ENCODE peak calls at places on chromosome 4, in six cellular contexts. One of them, this sample, is unnamed.
A peak's percentile ranks its signal among the peaks of the same experiment; 100 is the strongest.

GRCh38 chr4:23967281-23967680 is 77.4 kb upstream of the PPARGC1A start:
- DNase-seq in psoas muscle: no peak
- DNase-seq in esophagus squamous epithelium: no peak
- DNase-seq in CD8-positive, alpha-beta T cell: no peak
- DNase-seq in spleen: no peak
- DNase-seq in ascending aorta: no peak
- DNase-seq in this sample: no peak

GRCh38 chr4:15088394-15089041 is 86.2 kb downstream of the CPEB2 start:
- DNase-seq in CD8-positive, alpha-beta T cell: no peak
- DNase-seq in psoas muscle: no peak
- DNase-seq in esophagus squamous epithelium: no peak
- DNase-seq in spleen: no peak
- DNase-seq in ascending aorta: no peak
- DNase-seq in this sample: no peak

GRCh38 chr4:83535945-83536648 is at the start of gene GPAT3:
- DNase-seq in CD8-positive, alpha-beta T cell: peak; percentile 65
- DNase-seq in spleen: peak; percentile 93
- DNase-seq in esophagus squamous epithelium: no peak
- DNase-seq in ascending aorta: peak; percentile 90
- DNase-seq in psoas muscle: peak; percentile 96
- DNase-seq in this sample: peak; percentile 91

GRCh38 chr4:174629265-174629664 is 107.0 kb upstream of the HPGD start:
- DNase-seq in esophagus squamous epithelium: no peak
- DNase-seq in psoas muscle: no peak
- DNase-seq in CD8-positive, alpha-beta T cell: no peak
- DNase-seq in ascending aorta: no peak
- DNase-seq in spleen: no peak
- DNase-seq in this sample: no peak

GRCh38 chr4:78482281-78482680 is 69.3 kb upstream of the ANXA3 start:
- DNase-seq in psoas muscle: no peak
- DNase-seq in CD8-positive, alpha-beta T cell: no peak
- DNase-seq in spleen: no peak
- DNase-seq in ascending aorta: no peak
- DNase-seq in esophagus squamous epithelium: no peak
- DNase-seq in this sample: no peak

GRCh38 chr4:39036172-39036571 is 4.0 kb upstream of the TMEM156 start:
- DNase-seq in esophagus squamous epithelium: no peak
- DNase-seq in spleen: no peak
- DNase-seq in CD8-positive, alpha-beta T cell: no peak
- DNase-seq in psoas muscle: no peak
- DNase-seq in ascending aorta: no peak
- DNase-seq in this sample: no peak

GRCh38 chr4:4334798-4335520 is 44.9 kb downstream of the ZBTB49 start:
- DNase-seq in spleen: peak; percentile 91
- DNase-seq in ascending aorta: no peak
- DNase-seq in esophagus squamous epithelium: no peak
- DNase-seq in CD8-positive, alpha-beta T cell: peak; percentile 74
- DNase-seq in psoas muscle: peak; percentile 73
- DNase-seq in this sample: peak; percentile 77

GRCh38 chr4:158018090-158018808 is 154.6 kb downstream of the GASK1B start:
- DNase-seq in spleen: no peak
- DNase-seq in CD8-positive, alpha-beta T cell: no peak
- DNase-seq in psoas muscle: no peak
- DNase-seq in ascending aorta: no peak
- DNase-seq in esophagus squamous epithelium: no peak
- DNase-seq in this sample: no peak

GRCh38 chr4:6647169-6647568 is 6.7 kb downstream of the MRFAP1 start:
- DNase-seq in esophagus squamous epithelium: no peak
- DNase-seq in ascending aorta: peak; percentile 31
- DNase-seq in spleen: no peak
- DNase-seq in CD8-positive, alpha-beta T cell: no peak
- DNase-seq in psoas muscle: no peak
- DNase-seq in this sample: no peak

GRCh38 chr4:48268956-48269860 is at the start of gene TEC:
- DNase-seq in ascending aorta: peak; percentile 74
- DNase-seq in psoas muscle: peak; percentile 70
- DNase-seq in spleen: no peak
- DNase-seq in esophagus squamous epithelium: peak; percentile 10
- DNase-seq in CD8-positive, alpha-beta T cell: peak; percentile 39
- DNase-seq in this sample: peak; percentile 84

GRCh38 chr4:102580463-102580842 is 79.3 kb downstream of the NFKB1 start:
- DNase-seq in psoas muscle: no peak
- DNase-seq in esophagus squamous epithelium: no peak
- DNase-seq in ascending aorta: no peak
- DNase-seq in CD8-positive, alpha-beta T cell: no peak
- DNase-seq in spleen: no peak
- DNase-seq in this sample: no peak

GRCh38 chr4:102575369-102576129 is 74.4 kb downstream of the NFKB1 start:
- DNase-seq in spleen: no peak
- DNase-seq in psoas muscle: no peak
- DNase-seq in CD8-positive, alpha-beta T cell: no peak
- DNase-seq in ascending aorta: no peak
- DNase-seq in esophagus squamous epithelium: no peak
- DNase-seq in this sample: no peak

GRCh38 chr4:102578270-102578669 is 77.1 kb downstream of the NFKB1 start:
- DNase-seq in esophagus squamous epithelium: no peak
- DNase-seq in CD8-positive, alpha-beta T cell: no peak
- DNase-seq in spleen: no peak
- DNase-seq in ascending aorta: no peak
- DNase-seq in psoas muscle: no peak
- DNase-seq in this sample: no peak

GRCh38 chr4:102579794-102580462 is 78.8 kb downstream of the NFKB1 start:
- DNase-seq in psoas muscle: no peak
- DNase-seq in esophagus squamous epithelium: no peak
- DNase-seq in CD8-positive, alpha-beta T cell: no peak
- DNase-seq in spleen: no peak
- DNase-seq in ascending aorta: no peak
- DNase-seq in this sample: no peak

DNA sequence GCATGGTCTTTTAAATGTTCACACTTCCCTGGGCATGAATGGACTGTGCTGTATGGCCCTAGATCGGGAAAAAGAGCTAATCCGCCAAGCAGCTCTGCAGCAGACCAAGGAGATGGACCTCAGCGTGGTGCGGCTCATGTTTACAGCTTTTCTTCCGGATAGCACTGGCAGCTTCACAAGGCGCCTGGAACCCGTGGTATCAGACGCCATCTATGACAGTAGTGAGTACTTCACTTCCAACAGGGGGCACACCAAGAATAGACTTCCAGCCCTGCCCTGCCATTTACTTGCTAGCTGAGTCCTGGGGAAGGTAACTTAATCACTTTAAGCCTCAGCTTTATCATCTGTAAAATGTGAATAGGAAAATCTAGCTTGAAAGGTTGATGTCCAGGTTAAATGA is 77.7 kb downstream of the NFKB1 start:
- DNase-seq in spleen: no peak
- DNase-seq in CD8-positive, alpha-beta T cell: no peak
- DNase-seq in esophagus squamous epithelium: no peak
- DNase-seq in psoas muscle: no peak
- DNase-seq in ascending aorta: no peak
- DNase-seq in this sample: no peak
- TF ChIP-seq CTCF in spleen: no peak
- TF ChIP-seq CTCF in CD8-positive, alpha-beta T cell: no peak
- TF ChIP-seq CTCF in esophagus squamous epithelium: no peak
- TF ChIP-seq CTCF in psoas muscle: no peak
- TF ChIP-seq CTCF in ascending aorta: no peak
- TF ChIP-seq CTCF in this sample: no peak

DNA sequence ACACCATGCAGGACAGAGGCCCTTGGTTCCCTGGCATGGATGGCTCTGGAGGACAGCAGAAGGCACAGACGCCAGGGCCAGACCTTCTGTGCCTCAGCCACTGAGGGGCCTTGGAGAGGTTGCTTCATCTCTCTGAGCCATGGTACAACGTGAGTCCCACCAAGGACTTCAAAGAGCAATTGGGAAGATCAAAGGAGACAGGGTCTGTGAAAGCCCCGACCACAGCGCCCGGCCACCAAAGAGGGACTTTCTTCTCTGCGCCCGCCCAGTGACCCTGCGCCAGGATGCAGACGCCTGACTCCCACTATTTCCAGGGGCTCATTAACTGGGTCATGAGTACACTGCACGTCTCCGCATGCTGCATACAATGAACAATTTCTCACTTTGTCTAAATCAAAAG is 174.0 kb downstream of the AFAP1 start:
- DNase-seq in CD8-positive, alpha-beta T cell: no peak
- DNase-seq in esophagus squamous epithelium: no peak
- DNase-seq in ascending aorta: no peak
- DNase-seq in psoas muscle: peak; percentile 14
- DNase-seq in spleen: peak; percentile 45
- DNase-seq in this sample: no peak
- H3K27ac ChIP-seq in CD8-positive, alpha-beta T cell: no peak overlapping the region
- H3K27ac ChIP-seq in esophagus squamous epithelium: peak overlapping the region; percentile 50
- H3K27ac ChIP-seq in ascending aorta: no peak overlapping the region
- H3K27ac ChIP-seq in psoas muscle: no peak overlapping the region
- H3K27ac ChIP-seq in spleen: no peak overlapping the region
- H3K27ac ChIP-seq in this sample: no peak overlapping the region

GRCh38 chr4:47084111-47084510 is 52.7 kb downstream of the GABRB1 start:
- DNase-seq in psoas muscle: no peak
- DNase-seq in spleen: no peak
- DNase-seq in esophagus squamous epithelium: no peak
- DNase-seq in ascending aorta: no peak
- DNase-seq in CD8-positive, alpha-beta T cell: no peak
- DNase-seq in this sample: no peak
- H3K27me3 ChIP-seq in psoas muscle: no peaks in the 10 kb centered on the region
- H3K27me3 ChIP-seq in spleen: no peaks in the 10 kb centered on the region
- H3K27me3 ChIP-seq in esophagus squamous epithelium: no peaks in the 10 kb centered on the region
- H3K27me3 ChIP-seq in ascending aorta: no peaks in the 10 kb centered on the region
- H3K27me3 ChIP-seq in CD8-positive, alpha-beta T cell: no peaks in the 10 kb centered on the region
- H3K27me3 ChIP-seq in this sample: no peaks in the 10 kb centered on the region

GRCh38 chr4:43481526-43481925 is 589.0 kb downstream of the GRXCR1 start:
- DNase-seq in CD8-positive, alpha-beta T cell: no peak
- DNase-seq in psoas muscle: no peak
- DNase-seq in spleen: no peak
- DNase-seq in ascending aorta: no peak
- DNase-seq in esophagus squamous epithelium: no peak
- DNase-seq in this sample: no peak

GRCh38 chr4:43485196-43485595 is 592.7 kb downstream of the GRXCR1 start:
- DNase-seq in CD8-positive, alpha-beta T cell: no peak
- DNase-seq in esophagus squamous epithelium: no peak
- DNase-seq in psoas muscle: no peak
- DNase-seq in spleen: no peak
- DNase-seq in ascending aorta: no peak
- DNase-seq in this sample: no peak
- TF ChIP-seq CTCF in CD8-positive, alpha-beta T cell: no peak
- TF ChIP-seq CTCF in esophagus squamous epithelium: no peak
- TF ChIP-seq CTCF in psoas muscle: no peak
- TF ChIP-seq CTCF in spleen: no peak
- TF ChIP-seq CTCF in ascending aorta: no peak
- TF ChIP-seq CTCF in this sample: no peak

DNA sequence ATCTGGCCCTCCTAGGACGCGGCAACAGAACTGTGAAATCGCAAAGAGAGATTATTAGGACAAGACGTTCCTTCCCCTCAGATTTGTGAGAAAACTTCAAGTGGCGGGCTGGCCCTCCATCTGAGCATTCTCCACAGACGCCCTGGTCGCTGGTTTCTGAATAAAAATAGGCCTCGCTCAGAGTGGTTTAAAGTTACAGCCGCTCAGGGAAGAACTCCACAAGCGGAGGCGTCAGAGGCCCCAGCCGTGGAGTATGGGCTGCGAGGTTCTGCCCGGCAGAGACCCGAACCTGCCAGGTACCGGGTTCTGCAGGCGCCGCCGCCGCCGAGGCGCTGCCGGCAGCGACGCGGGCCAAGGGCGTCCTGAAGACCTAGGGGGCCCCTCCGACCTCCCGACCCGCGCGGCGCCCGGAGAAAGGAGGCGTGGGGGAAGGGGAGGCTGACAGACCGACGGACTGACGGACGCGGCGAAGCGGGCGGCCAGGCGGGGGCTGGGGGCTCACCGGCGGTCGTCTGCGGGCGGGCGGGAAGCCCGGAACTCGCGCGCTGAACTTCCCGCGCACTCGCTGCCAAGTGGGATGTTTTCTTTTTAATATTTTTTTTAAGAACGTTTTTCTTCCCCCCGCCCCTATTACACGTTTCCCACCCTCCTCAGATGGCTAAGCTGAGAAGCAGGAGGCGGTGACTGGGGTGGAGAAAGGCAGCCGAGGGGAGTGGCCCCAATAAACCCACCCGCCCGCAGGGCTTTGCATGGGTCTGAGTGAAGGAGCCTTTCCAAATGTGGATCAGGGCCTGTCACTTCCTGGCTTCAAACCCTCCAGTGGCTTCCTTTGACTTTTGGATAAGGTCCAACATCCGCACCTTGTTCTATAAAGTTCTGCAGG is at the start of gene PABPC4L:
- DNase-seq in spleen: peak; percentile 63
- DNase-seq in esophagus squamous epithelium: no peak
- DNase-seq in psoas muscle: peak; percentile 54
- DNase-seq in ascending aorta: peak; percentile 77
- DNase-seq in CD8-positive, alpha-beta T cell: no peak
- DNase-seq in this sample: peak; percentile 45
- H3K27ac ChIP-seq in spleen: no peak within 1 kb of the TSS
- H3K27ac ChIP-seq in esophagus squamous epithelium: peak within 1 kb of the TSS; percentile 63
- H3K27ac ChIP-seq in psoas muscle: peak within 1 kb of the TSS; percentile 41
- H3K27ac ChIP-seq in ascending aorta: peak within 1 kb of the TSS; percentile 75
- H3K27ac ChIP-seq in CD8-positive, alpha-beta T cell: no peak within 1 kb of the TSS
- H3K27ac ChIP-seq in this sample: no peak within 1 kb of the TSS

GRCh38 chr4:185469539-185470154 is 1.9 kb downstream of the CCDC110 start:
- DNase-seq in ascending aorta: no peak
- DNase-seq in CD8-positive, alpha-beta T cell: no peak
- DNase-seq in esophagus squamous epithelium: no peak
- DNase-seq in spleen: peak; percentile 77
- DNase-seq in psoas muscle: no peak
- DNase-seq in this sample: no peak

GRCh38 chr4:185467991-185468390 is 3.5 kb downstream of the CCDC110 start:
- DNase-seq in CD8-positive, alpha-beta T cell: no peak
- DNase-seq in ascending aorta: no peak
- DNase-seq in spleen: no peak
- DNase-seq in esophagus squamous epithelium: no peak
- DNase-seq in psoas muscle: no peak
- DNase-seq in this sample: no peak

GRCh38 chr4:185467101-185467500 is 4.4 kb downstream of the CCDC110 start:
- DNase-seq in ascending aorta: no peak
- DNase-seq in esophagus squamous epithelium: no peak
- DNase-seq in spleen: no peak
- DNase-seq in psoas muscle: no peak
- DNase-seq in CD8-positive, alpha-beta T cell: no peak
- DNase-seq in this sample: no peak

GRCh38 chr4:185470503-185471195 is 884 bp downstream of the CCDC110 start:
- DNase-seq in spleen: peak; percentile 90
- DNase-seq in psoas muscle: peak; percentile 88
- DNase-seq in ascending aorta: peak; percentile 86
- DNase-seq in CD8-positive, alpha-beta T cell: peak; percentile 48
- DNase-seq in esophagus squamous epithelium: peak; percentile 21
- DNase-seq in this sample: peak; percentile 79

GRCh38 chr4:185468999-185469398 is 2.5 kb downstream of the CCDC110 start:
- DNase-seq in esophagus squamous epithelium: no peak
- DNase-seq in CD8-positive, alpha-beta T cell: no peak
- DNase-seq in psoas muscle: no peak
- DNase-seq in ascending aorta: no peak
- DNase-seq in spleen: no peak
- DNase-seq in this sample: no peak
- H3K27me3 ChIP-seq in esophagus squamous epithelium: no peaks in the 10 kb centered on the region
- H3K27me3 ChIP-seq in CD8-positive, alpha-beta T cell: no peaks in the 10 kb centered on the region
- H3K27me3 ChIP-seq in psoas muscle: no peaks in the 10 kb centered on the region
- H3K27me3 ChIP-seq in ascending aorta: no peaks in the 10 kb centered on the region
- H3K27me3 ChIP-seq in spleen: no peaks in the 10 kb centered on the region
- H3K27me3 ChIP-seq in this sample: no peaks in the 10 kb centered on the region